ENCODE peak calls at places on chromosomes 4 and X, in eight cellular contexts. G, I, H, B, L, K, Z and Q are unnamed samples.

GRCh38 chr4:189773909-189774308 is 166.8 kb upstream of the FRG1 start:
- DNase-seq in G (no peak), I (no peak), H (no peak), B (no peak), L (no peak), K (peak; percentile 0), Z (no peak), Q (no peak)

GRCh38 chr4:64230709-64231310 is 178.4 kb downstream of the TECRL start:
- DNase-seq in G (no peak), I (no peak), H (no peak), B (no peak), L (no peak), K (no peak), Z (no peak), Q (no peak)

GRCh38 chr4:187304131-187304530 is 580.5 kb upstream of the FAT1 start:
- DNase-seq in G (no peak), I (no peak), H (no peak), B (no peak), L (no peak), K (no peak), Z (peak; percentile 14), Q (no peak)

GRCh38 chrX:153991013-153991580 is 18.5 kb downstream of the TMEM187 start:
- DNase-seq in G (no peak), I (no peak), H (no peak), B (no peak), L (no peak), K (no peak), Z (no peak), Q (no peak)

GRCh38 chrX:102720237-102721168 is at the start of gene GPRASP3:
- DNase-seq in G (no peak), I (peak; percentile 78), H (peak; percentile 75), B (peak; percentile 78), L (peak; percentile 88), K (no peak), Z (peak; percentile 70), Q (no peak)

GRCh38 chr4:15837591-15837990 is 59.5 kb downstream of the CD38 start:
- DNase-seq in G (no peak), I (no peak), H (no peak), B (no peak), L (no peak), K (no peak), Z (no peak), Q (no peak)

GRCh38 chrX:12973561-12974216 is 1.2 kb upstream of the TMSB4X start:
- DNase-seq in G (no peak), I (no peak), H (no peak), B (no peak), L (no peak), K (no peak), Z (no peak), Q (no peak)

GRCh38 chrX:48514868-48515460 is 6.2 kb downstream of the PORCN start:
- DNase-seq in G (no peak), I (no peak), H (no peak), B (no peak), L (no peak), K (no peak), Z (no peak), Q (no peak)

GRCh38 chrX:153190384-153190783 is 11.3 kb downstream of the MAGEA1 start:
- DNase-seq in G (no peak), I (no peak), H (no peak), B (no peak), L (no peak), K (peak; percentile 1), Z (no peak), Q (no peak)

GRCh38 chrX:101659601-101660063 is at the start of gene ARMCX2:
- DNase-seq in G (no peak), I (peak; percentile 84), H (peak; percentile 33), B (peak; percentile 52), L (peak; percentile 73), K (peak; percentile 50), Z (peak; percentile 36), Q (no peak)

GRCh38 chrX:9668537-9668936 is 97.1 kb downstream of the GPR143 start:
- DNase-seq in G (no peak), I (no peak), H (no peak), B (no peak), L (no peak), K (peak; percentile 11), Z (no peak), Q (no peak)

GRCh38 chrX:132818638-132819037 is 139.8 kb downstream of the HS6ST2 start:
- DNase-seq in G (no peak), I (no peak), H (no peak), B (no peak), L (no peak), K (no peak), Z (no peak), Q (no peak)

GRCh38 chrX:25144043-25144940 is 128.5 kb upstream of the ARX start:
- DNase-seq in G (no peak), I (peak; percentile 44), H (peak; percentile 30), B (peak; percentile 54), L (peak; percentile 70), K (peak; percentile 18), Z (peak; percentile 55), Q (no peak)

GRCh38 chr4:23392860-23393458 is 496.9 kb downstream of the PPARGC1A start:
- DNase-seq in G (no peak), I (no peak), H (no peak), B (no peak), L (no peak), K (no peak), Z (no peak), Q (no peak)

GRCh38 chr4:17781831-17782287 is 438 bp upstream of the FAM184B start:
- DNase-seq in G (no peak), I (peak; percentile 24), H (no peak), B (no peak), L (peak; percentile 12), K (no peak), Z (no peak), Q (no peak)

GRCh38 chrX:65772842-65773241 is 105.4 kb downstream of the MSN start:
- DNase-seq in G (no peak), I (no peak), H (no peak), B (no peak), L (no peak), K (no peak), Z (no peak), Q (no peak)

GRCh38 chr4:109072595-109072994 is 229.9 kb downstream of the COL25A1 start:
- DNase-seq in G (no peak), I (peak; percentile 70), H (no peak), B (no peak), L (no peak), K (peak; percentile 28), Z (no peak), Q (no peak)

GRCh38 chrX:2707334-2707760 is 16.3 kb downstream of the CD99 start:
- DNase-seq in G (no peak), I (peak; percentile 82), H (peak; percentile 34), B (no peak), L (peak; percentile 11), K (peak; percentile 98), Z (peak; percentile 54), Q (no peak)

GRCh38 chr4:8104491-8105302 is 53.9 kb downstream of the ABLIM2 start:
- DNase-seq in G (no peak), I (no peak), H (no peak), B (no peak), L (no peak), K (no peak), Z (no peak), Q (no peak)

GRCh38 chr4:10082459-10083272 is 33.9 kb downstream of the WDR1 start:
- DNase-seq in G (no peak), I (no peak), H (no peak), B (peak; percentile 27), L (no peak), K (no peak), Z (peak; percentile 3), Q (no peak)

GRCh38 chr4:76606662-76607265 is 171.7 kb downstream of the SHROOM3 start:
- DNase-seq in G (no peak), I (no peak), H (no peak), B (no peak), L (no peak), K (no peak), Z (no peak), Q (no peak)